ENCODE peak calls at places on chromosomes 13 and 19, in seven cellular contexts. One of them, this sample, is unnamed.

GRCh38 chr13:63435668-63436275 is 2020.1 kb upstream of the PCDH20 start:
- DNase-seq in progenitor cell of endocrine pancreas: no peak
- DNase-seq in GM23338: no peak
- DNase-seq in thyroid gland: no peak
- DNase-seq in thoracic aorta: no peak
- DNase-seq in HFF-Myc: peak; percentile 65
- DNase-seq in GM20000: no peak
- DNase-seq in this sample: no peak

GRCh38 chr19:4557971-4558941 is 1.2 kb downstream of the SEMA6B start:
- DNase-seq in thyroid gland: peak; percentile 20
- DNase-seq in HFF-Myc: no peak
- DNase-seq in GM23338: peak; percentile 67
- DNase-seq in GM20000: peak; percentile 82
- DNase-seq in thoracic aorta: no peak
- DNase-seq in progenitor cell of endocrine pancreas: peak; percentile 60
- DNase-seq in this sample: peak; percentile 49

GRCh38 chr19:18155095-18156087 is 2.4 kb downstream of the PIK3R2 start:
- DNase-seq in thyroid gland: no peak
- DNase-seq in progenitor cell of endocrine pancreas: no peak
- DNase-seq in GM20000: no peak
- DNase-seq in GM23338: no peak
- DNase-seq in thoracic aorta: no peak
- DNase-seq in HFF-Myc: no peak
- DNase-seq in this sample: no peak

GRCh38 chr13:99392806-99393135 is 85.6 kb upstream of the GPR183 start:
- DNase-seq in GM20000: no peak
- DNase-seq in thoracic aorta: no peak
- DNase-seq in progenitor cell of endocrine pancreas: no peak
- DNase-seq in GM23338: no peak
- DNase-seq in thyroid gland: no peak
- DNase-seq in HFF-Myc: no peak
- DNase-seq in this sample: no peak

GRCh38 chr19:49468746-49469447 is 5.1 kb upstream of the FLT3LG start:
- DNase-seq in HFF-Myc: peak; percentile 81
- DNase-seq in GM23338: peak; percentile 100
- DNase-seq in progenitor cell of endocrine pancreas: no peak
- DNase-seq in thyroid gland: peak; percentile 18
- DNase-seq in thoracic aorta: peak; percentile 31
- DNase-seq in GM20000: peak; percentile 90
- DNase-seq in this sample: peak; percentile 89

GRCh38 chr13:94660695-94661324 is 51.5 kb downstream of the SOX21 start:
- DNase-seq in thoracic aorta: no peak
- DNase-seq in GM20000: peak; percentile 11
- DNase-seq in progenitor cell of endocrine pancreas: no peak
- DNase-seq in GM23338: peak; percentile 75
- DNase-seq in HFF-Myc: no peak
- DNase-seq in thyroid gland: no peak
- DNase-seq in this sample: peak; percentile 39

GRCh38 chr13:66359393-66359792 is 870.7 kb downstream of the PCDH9 start:
- DNase-seq in HFF-Myc: no peak
- DNase-seq in thyroid gland: no peak
- DNase-seq in GM23338: no peak
- DNase-seq in thoracic aorta: no peak
- DNase-seq in progenitor cell of endocrine pancreas: no peak
- DNase-seq in GM20000: no peak
- DNase-seq in this sample: no peak

GRCh38 chr19:3163230-3163886 is 15.2 kb upstream of the S1PR4 start:
- DNase-seq in GM20000: peak; percentile 88
- DNase-seq in thyroid gland: peak; percentile 64
- DNase-seq in GM23338: peak; percentile 91
- DNase-seq in thoracic aorta: no peak
- DNase-seq in progenitor cell of endocrine pancreas: peak; percentile 65
- DNase-seq in HFF-Myc: no peak
- DNase-seq in this sample: peak; percentile 74

GRCh38 chr13:30377312-30377685 is 45.0 kb upstream of the UBE2L5 start:
- DNase-seq in progenitor cell of endocrine pancreas: no peak
- DNase-seq in GM20000: no peak
- DNase-seq in HFF-Myc: no peak
- DNase-seq in GM23338: no peak
- DNase-seq in thoracic aorta: no peak
- DNase-seq in thyroid gland: no peak
- DNase-seq in this sample: no peak

GRCh38 chr13:111256946-111257345 is 63.5 kb upstream of the TEX29 start:
- DNase-seq in GM23338: no peak
- DNase-seq in HFF-Myc: no peak
- DNase-seq in GM20000: no peak
- DNase-seq in progenitor cell of endocrine pancreas: no peak
- DNase-seq in thyroid gland: no peak
- DNase-seq in thoracic aorta: no peak
- DNase-seq in this sample: no peak

GRCh38 chr19:54525636-54526035 is 23.0 kb downstream of the LAIR2 start:
- DNase-seq in progenitor cell of endocrine pancreas: no peak
- DNase-seq in thyroid gland: no peak
- DNase-seq in GM23338: no peak
- DNase-seq in thoracic aorta: no peak
- DNase-seq in GM20000: no peak
- DNase-seq in HFF-Myc: no peak
- DNase-seq in this sample: no peak

GRCh38 chr19:39099341-39099740 is 15.2 kb downstream of the ACP7 start:
- DNase-seq in thyroid gland: no peak
- DNase-seq in thoracic aorta: no peak
- DNase-seq in GM23338: peak; percentile 38
- DNase-seq in progenitor cell of endocrine pancreas: no peak
- DNase-seq in GM20000: no peak
- DNase-seq in HFF-Myc: no peak
- DNase-seq in this sample: no peak

GRCh38 chr19:55368701-55369563 is 1.3 kb downstream of the IL11 start:
- DNase-seq in thoracic aorta: no peak
- DNase-seq in progenitor cell of endocrine pancreas: no peak
- DNase-seq in GM23338: peak; percentile 70
- DNase-seq in HFF-Myc: no peak
- DNase-seq in thyroid gland: no peak
- DNase-seq in GM20000: peak; percentile 69
- DNase-seq in this sample: peak; percentile 50

GRCh38 chr13:72567566-72567965 is 159.9 kb downstream of the MZT1 start:
- DNase-seq in GM20000: no peak
- DNase-seq in thyroid gland: no peak
- DNase-seq in progenitor cell of endocrine pancreas: no peak
- DNase-seq in GM23338: peak; percentile 40
- DNase-seq in HFF-Myc: no peak
- DNase-seq in thoracic aorta: no peak
- DNase-seq in this sample: no peak

GRCh38 chr13:72561791-72562190 is 165.6 kb downstream of the MZT1 start:
- DNase-seq in thoracic aorta: no peak
- DNase-seq in HFF-Myc: no peak
- DNase-seq in GM23338: no peak
- DNase-seq in progenitor cell of endocrine pancreas: no peak
- DNase-seq in GM20000: no peak
- DNase-seq in thyroid gland: no peak
- DNase-seq in this sample: no peak

GRCh38 chr13:72562686-72563085 is 164.7 kb downstream of the MZT1 start:
- DNase-seq in thyroid gland: no peak
- DNase-seq in GM20000: no peak
- DNase-seq in GM23338: no peak
- DNase-seq in HFF-Myc: no peak
- DNase-seq in progenitor cell of endocrine pancreas: no peak
- DNase-seq in thoracic aorta: no peak
- DNase-seq in this sample: no peak

GRCh38 chr13:72570019-72570418 is 157.4 kb downstream of the MZT1 start:
- DNase-seq in thyroid gland: no peak
- DNase-seq in thoracic aorta: no peak
- DNase-seq in GM20000: no peak
- DNase-seq in progenitor cell of endocrine pancreas: no peak
- DNase-seq in GM23338: no peak
- DNase-seq in HFF-Myc: no peak
- DNase-seq in this sample: no peak

GRCh38 chr13:72565893-72566292 is 161.5 kb downstream of the MZT1 start:
- DNase-seq in thyroid gland: no peak
- DNase-seq in progenitor cell of endocrine pancreas: no peak
- DNase-seq in thoracic aorta: no peak
- DNase-seq in GM23338: peak; percentile 63
- DNase-seq in HFF-Myc: peak; percentile 1
- DNase-seq in GM20000: peak; percentile 7
- DNase-seq in this sample: no peak
- TF ChIP-seq CTCF in thyroid gland: peak; percentile 65
- TF ChIP-seq CTCF in progenitor cell of endocrine pancreas: peak; percentile 86
- TF ChIP-seq CTCF in thoracic aorta: peak; percentile 31
- TF ChIP-seq CTCF in GM23338: peak; percentile 87
- TF ChIP-seq CTCF in HFF-Myc: peak; percentile 45
- TF ChIP-seq CTCF in GM20000: peak; percentile 36
- TF ChIP-seq CTCF in this sample: peak; percentile 58

GRCh38 chr13:75482820-75483079 is 781 bp upstream of the TBC1D4 start:
- DNase-seq in HFF-Myc: no peak
- DNase-seq in GM23338: no peak
- DNase-seq in GM20000: no peak
- DNase-seq in thoracic aorta: no peak
- DNase-seq in progenitor cell of endocrine pancreas: no peak
- DNase-seq in thyroid gland: no peak
- DNase-seq in this sample: no peak
- TF ChIP-seq CTCF in HFF-Myc: no peak
- TF ChIP-seq CTCF in GM23338: no peak
- TF ChIP-seq CTCF in GM20000: no peak
- TF ChIP-seq CTCF in thoracic aorta: no peak
- TF ChIP-seq CTCF in progenitor cell of endocrine pancreas: no peak
- TF ChIP-seq CTCF in thyroid gland: no peak
- TF ChIP-seq CTCF in this sample: no peak

GRCh38 chr19:482186-483041 is 13.9 kb upstream of the MADCAM1 start:
- DNase-seq in GM20000: no peak
- DNase-seq in GM23338: no peak
- DNase-seq in thoracic aorta: no peak
- DNase-seq in thyroid gland: no peak
- DNase-seq in progenitor cell of endocrine pancreas: no peak
- DNase-seq in HFF-Myc: no peak
- DNase-seq in this sample: no peak
- TF ChIP-seq CTCF in GM20000: no peak
- TF ChIP-seq CTCF in GM23338: peak; percentile 26
- TF ChIP-seq CTCF in thoracic aorta: no peak
- TF ChIP-seq CTCF in thyroid gland: no peak
- TF ChIP-seq CTCF in progenitor cell of endocrine pancreas: peak; percentile 33
- TF ChIP-seq CTCF in HFF-Myc: no peak
- TF ChIP-seq CTCF in this sample: no peak

GRCh38 chr13:38866649-38867048 is 124.0 kb downstream of the STOML3 start:
- DNase-seq in GM23338: no peak
- DNase-seq in thoracic aorta: no peak
- DNase-seq in GM20000: no peak
- DNase-seq in HFF-Myc: no peak
- DNase-seq in thyroid gland: no peak
- DNase-seq in progenitor cell of endocrine pancreas: no peak
- DNase-seq in this sample: no peak
- TF ChIP-seq CTCF in GM23338: no peak
- TF ChIP-seq CTCF in thoracic aorta: no peak
- TF ChIP-seq CTCF in GM20000: no peak
- TF ChIP-seq CTCF in HFF-Myc: no peak
- TF ChIP-seq CTCF in thyroid gland: no peak
- TF ChIP-seq CTCF in progenitor cell of endocrine pancreas: no peak
- TF ChIP-seq CTCF in this sample: no peak